ENCODE peak calls at places on chromosome 19, in seven cellular contexts. Z is stromal cell of bone marrow, Q is brain microvascular endothelial cell, D is mucosa of gallbladder, G is H9, J is NCI-H1092, X is NAMALWA. M is an unnamed sample.

GRCh38 chr19:661427-662196 is 1.4 kb downstream of the RNF126 start:
- DNase-seq in G (no peak), Q (no peak), Z (no peak), X (peak; percentile 48), D (no peak), J (no peak), M (no peak)

GRCh38 chr19:35347930-35348298 is 212 bp downstream of the FFAR1 start:
- DNase-seq in X (no peak), J (no peak), D (no peak), G (peak; percentile 11), Z (no peak), Q (no peak), M (no peak)

GRCh38 chr19:30029721-30030510 is 87.9 kb downstream of the URI1 start:
- DNase-seq in Q (peak; percentile 73), D (no peak), Z (no peak), G (no peak), X (no peak), J (no peak), M (peak; percentile 80)

GRCh38 chr19:12801466-12802266 is at the start of the genes PRDX2 and THSD8:
- DNase-seq in J (peak; percentile 82), Q (no peak), G (peak; percentile 77), Z (no peak), X (peak; percentile 73), D (peak; percentile 75), M (peak; percentile 92)

GRCh38 chr19:658916-659839 is 3.8 kb downstream of the RNF126 start:
- DNase-seq in Q (peak; percentile 35), G (no peak), D (no peak), X (no peak), J (no peak), Z (no peak), M (no peak)

GRCh38 chr19:6362351-6362801 is 1.0 kb downstream of the CLPP start:
- DNase-seq in Z (no peak), Q (no peak), J (no peak), D (no peak), G (no peak), X (no peak), M (peak; percentile 38)

GRCh38 chr19:50838239-50838638 is 4.9 kb upstream of the KLK15 start:
- DNase-seq in X (peak; percentile 59), Q (no peak), G (no peak), J (no peak), D (no peak), Z (no peak), M (no peak)

GRCh38 chr19:29528946-29529645 is 3.3 kb downstream of the VSTM2B start:
- DNase-seq in D (no peak), Z (no peak), Q (no peak), G (peak; percentile 47), X (peak; percentile 4), J (no peak), M (no peak)

GRCh38 chr19:51712461-51713081 is 11.2 kb downstream of the HAS1 start:
- DNase-seq in G (peak; percentile 78), Q (no peak), J (no peak), X (peak; percentile 45), Z (no peak), D (no peak), M (no peak)

GRCh38 chr19:6354098-6354674 is 7.1 kb upstream of the CLPP start:
- DNase-seq in Q (no peak), J (no peak), D (no peak), Z (no peak), G (no peak), X (peak; percentile 60), M (no peak)

GRCh38 chr19:4103073-4103418 is 20.9 kb downstream of the MAP2K2 start:
- DNase-seq in D (no peak), J (no peak), Z (no peak), X (no peak), Q (no peak), G (no peak), M (no peak)

M was measured in GM06990.